ENCODE peak calls at places on chromosomes 5 and 9, in seven cellular contexts. L, Z, C, M, Q, S and O are unnamed samples.

GRCh38 chr5:115503420-115503819 is 41.2 kb downstream of the FEM1C start:
- DNase-seq in L (no peak), Z (no peak), C (no peak), M (no peak), Q (no peak), S (no peak), O (no peak)

GRCh38 chr5:151153300-151153699 is 4.3 kb downstream of the ANXA6 start:
- DNase-seq in L (no peak), Z (no peak), C (no peak), M (no peak), Q (no peak), S (no peak), O (no peak)

GRCh38 chr9:2749485-2749884 is 32.2 kb downstream of the KCNV2 start:
- DNase-seq in L (no peak), Z (no peak), C (no peak), M (no peak), Q (no peak), S (no peak), O (no peak)

GRCh38 chr5:107257885-107258520 is 412.7 kb downstream of the EFNA5 start:
- DNase-seq in L (peak; percentile 42), Z (no peak), C (no peak), M (no peak), Q (no peak), S (no peak), O (no peak)

GRCh38 chr5:179864686-179865085 is 6.1 kb upstream of the MRNIP start:
- DNase-seq in L (no peak), Z (peak; percentile 39), C (no peak), M (no peak), Q (no peak), S (no peak), O (no peak)

GRCh38 chr5:178313316-178313715 is 80.7 kb upstream of the PHYKPL start:
- DNase-seq in L (no peak), Z (no peak), C (no peak), M (no peak), Q (no peak), S (no peak), O (no peak)

GRCh38 chr5:154197801-154198461 is 7.4 kb downstream of the GALNT10 start:
- DNase-seq in L (peak; percentile 97), Z (no peak), C (peak; percentile 78), M (no peak), Q (no peak), S (peak; percentile 16), O (peak; percentile 59)

GRCh38 chr5:125148706-125149105 is 402.3 kb upstream of the ZNF608 start:
- DNase-seq in L (no peak), Z (no peak), C (no peak), M (no peak), Q (no peak), S (no peak), O (no peak)

GRCh38 chr5:138789771-138790242 is 36.6 kb downstream of the CTNNA1 start:
- DNase-seq in L (peak; percentile 17), Z (peak; percentile 68), C (peak; percentile 4), M (no peak), Q (no peak), S (no peak), O (no peak)

GRCh38 chr5:51345106-51345505 is 38.1 kb upstream of the ISL1 start:
- DNase-seq in L (peak; percentile 81), Z (no peak), C (no peak), M (no peak), Q (no peak), S (no peak), O (no peak)

GRCh38 chr5:176446884-176447537 is 1.2 kb upstream of the FAF2 start:
- DNase-seq in L (no peak), Z (peak; percentile 49), C (no peak), M (no peak), Q (peak; percentile 9), S (no peak), O (no peak)

GRCh38 chr9:69984831-69985230 is 58.8 kb upstream of the MAMDC2 start:
- DNase-seq in L (no peak), Z (no peak), C (no peak), M (no peak), Q (no peak), S (no peak), O (no peak)